ENCODE peak calls at places on chromosomes 2 and 18, in five cellular contexts. One of them, this sample, is unnamed.
A peak's percentile ranks its signal among the peaks of the same experiment; 100 is the strongest.

GRCh38 chr2:196489366-196489765 is 150.1 kb upstream of the CCDC150 start:
- DNase-seq in endodermal cell: no peak
- DNase-seq in neural progenitor cell: no peak
- DNase-seq in mammary epithelial cell: no peak
- DNase-seq in IMR-90: no peak
- DNase-seq in this sample: peak; percentile 27

GRCh38 chr18:39051013-39051412 is 1485.4 kb upstream of the CELF4 start:
- DNase-seq in neural progenitor cell: no peak
- DNase-seq in endodermal cell: no peak
- DNase-seq in IMR-90: no peak
- DNase-seq in mammary epithelial cell: peak; percentile 25
- DNase-seq in this sample: peak; percentile 12

GRCh38 chr18:37779220-37779619 is 213.6 kb upstream of the CELF4 start:
- DNase-seq in neural progenitor cell: no peak
- DNase-seq in IMR-90: no peak
- DNase-seq in endodermal cell: no peak
- DNase-seq in mammary epithelial cell: no peak
- DNase-seq in this sample: no peak

GRCh38 chr2:69762513-69763494 is 20.9 kb downstream of the ANXA4 start:
- DNase-seq in endodermal cell: no peak
- DNase-seq in neural progenitor cell: no peak
- DNase-seq in mammary epithelial cell: no peak
- DNase-seq in IMR-90: no peak
- DNase-seq in this sample: no peak

GRCh38 chr2:36889782-36890181 is 76.6 kb downstream of the STRN start:
- DNase-seq in IMR-90: peak; percentile 99
- DNase-seq in neural progenitor cell: no peak
- DNase-seq in endodermal cell: no peak
- DNase-seq in mammary epithelial cell: peak; percentile 97
- DNase-seq in this sample: peak; percentile 96

GRCh38 chr2:195562624-195563566 is 94.1 kb upstream of the SLC39A10 start:
- DNase-seq in neural progenitor cell: no peak
- DNase-seq in IMR-90: peak; percentile 42
- DNase-seq in mammary epithelial cell: no peak
- DNase-seq in endodermal cell: no peak
- DNase-seq in this sample: peak; percentile 44

GRCh38 chr2:233458031-233458610 is 103.8 kb downstream of the DGKD start:
- DNase-seq in neural progenitor cell: no peak
- DNase-seq in mammary epithelial cell: no peak
- DNase-seq in IMR-90: no peak
- DNase-seq in endodermal cell: no peak
- DNase-seq in this sample: no peak

GRCh38 chr2:24362253-24362652 is 1.9 kb upstream of the ITSN2 start:
- DNase-seq in mammary epithelial cell: no peak
- DNase-seq in IMR-90: no peak
- DNase-seq in endodermal cell: no peak
- DNase-seq in neural progenitor cell: no peak
- DNase-seq in this sample: no peak

GRCh38 chr2:141021611-141022010 is 1109.2 kb downstream of the LRP1B start:
- DNase-seq in mammary epithelial cell: no peak
- DNase-seq in neural progenitor cell: no peak
- DNase-seq in endodermal cell: no peak
- DNase-seq in IMR-90: peak; percentile 33
- DNase-seq in this sample: no peak

GRCh38 chr2:102421890-102422759 is 835 bp upstream of the IL18RAP start:
- DNase-seq in endodermal cell: no peak
- DNase-seq in neural progenitor cell: no peak
- DNase-seq in mammary epithelial cell: no peak
- DNase-seq in IMR-90: no peak
- DNase-seq in this sample: no peak

GRCh38 chr2:72949045-72949444 is 31.7 kb downstream of the EMX1 start:
- DNase-seq in IMR-90: no peak
- DNase-seq in neural progenitor cell: no peak
- DNase-seq in mammary epithelial cell: peak; percentile 50
- DNase-seq in endodermal cell: no peak
- DNase-seq in this sample: no peak

GRCh38 chr18:13611058-13611615 is 115.2 kb downstream of the FAM210A start:
- DNase-seq in IMR-90: peak; percentile 13
- DNase-seq in neural progenitor cell: peak; percentile 51
- DNase-seq in endodermal cell: peak; percentile 58
- DNase-seq in mammary epithelial cell: no peak
- DNase-seq in this sample: peak; percentile 39

GRCh38 chr2:120596191-120596781 is 139.4 kb upstream of the GLI2 start:
- DNase-seq in mammary epithelial cell: no peak
- DNase-seq in neural progenitor cell: no peak
- DNase-seq in endodermal cell: no peak
- DNase-seq in IMR-90: no peak
- DNase-seq in this sample: no peak

GRCh38 chr2:100674671-100675070 is 111.9 kb downstream of the PDCL3 start:
- DNase-seq in neural progenitor cell: no peak
- DNase-seq in IMR-90: no peak
- DNase-seq in endodermal cell: no peak
- DNase-seq in mammary epithelial cell: no peak
- DNase-seq in this sample: no peak

GRCh38 chr18:38801640-38802039 is 1236.0 kb upstream of the CELF4 start:
- DNase-seq in neural progenitor cell: peak; percentile 51
- DNase-seq in endodermal cell: peak; percentile 89
- DNase-seq in IMR-90: no peak
- DNase-seq in mammary epithelial cell: no peak
- DNase-seq in this sample: no peak

GRCh38 chr2:165245081-165245480 is 5.9 kb downstream of the SCN2A start:
- DNase-seq in IMR-90: no peak
- DNase-seq in endodermal cell: peak; percentile 64
- DNase-seq in mammary epithelial cell: no peak
- DNase-seq in neural progenitor cell: no peak
- DNase-seq in this sample: no peak

GRCh38 chr18:374735-375168 is 106.9 kb upstream of the THOC1 start:
- DNase-seq in endodermal cell: no peak
- DNase-seq in neural progenitor cell: no peak
- DNase-seq in IMR-90: no peak
- DNase-seq in mammary epithelial cell: no peak
- DNase-seq in this sample: peak; percentile 33

GRCh38 chr2:237452846-237453245 is 34.2 kb upstream of the MLPH start:
- DNase-seq in mammary epithelial cell: no peak
- DNase-seq in IMR-90: peak; percentile 71
- DNase-seq in neural progenitor cell: no peak
- DNase-seq in endodermal cell: peak; percentile 7
- DNase-seq in this sample: peak; percentile 35

GRCh38 chr2:46569061-46569560 is 89.7 kb downstream of the TMEM247 start:
- DNase-seq in endodermal cell: no peak
- DNase-seq in IMR-90: peak; percentile 58
- DNase-seq in mammary epithelial cell: no peak
- DNase-seq in neural progenitor cell: no peak
- DNase-seq in this sample: peak; percentile 57

GRCh38 chr18:10604178-10604577 is 78.4 kb downstream of the NAPG start:
- DNase-seq in mammary epithelial cell: no peak
- DNase-seq in endodermal cell: no peak
- DNase-seq in IMR-90: no peak
- DNase-seq in neural progenitor cell: no peak
- DNase-seq in this sample: no peak

GRCh38 chr2:37655442-37655841 is 16.0 kb downstream of the CDC42EP3 start:
- DNase-seq in neural progenitor cell: no peak
- DNase-seq in mammary epithelial cell: peak; percentile 71
- DNase-seq in IMR-90: no peak
- DNase-seq in endodermal cell: no peak
- DNase-seq in this sample: no peak

GRCh38 chr2:40310303-40310702 is 141.6 kb downstream of the SLC8A1 start:
- DNase-seq in IMR-90: no peak
- DNase-seq in endodermal cell: no peak
- DNase-seq in neural progenitor cell: no peak
- DNase-seq in mammary epithelial cell: no peak
- DNase-seq in this sample: no peak

GRCh38 chr2:197159681-197160211 is 150.8 kb downstream of the ANKRD44 start:
- DNase-seq in IMR-90: peak; percentile 85
- DNase-seq in neural progenitor cell: no peak
- DNase-seq in mammary epithelial cell: no peak
- DNase-seq in endodermal cell: no peak
- DNase-seq in this sample: peak; percentile 45

GRCh38 chr18:79584491-79585394 is 94.9 kb upstream of the CTDP1 start:
- DNase-seq in IMR-90: no peak
- DNase-seq in mammary epithelial cell: no peak
- DNase-seq in endodermal cell: peak; percentile 46
- DNase-seq in neural progenitor cell: no peak
- DNase-seq in this sample: no peak

GRCh38 chr2:158729873-158730620 is 65.1 kb upstream of the DAPL1 start:
- DNase-seq in mammary epithelial cell: no peak
- DNase-seq in endodermal cell: no peak
- DNase-seq in neural progenitor cell: no peak
- DNase-seq in IMR-90: no peak
- DNase-seq in this sample: no peak

GRCh38 chr2:7013761-7014160 is 96.5 kb downstream of the RNF144A start:
- DNase-seq in endodermal cell: no peak
- DNase-seq in IMR-90: no peak
- DNase-seq in mammary epithelial cell: peak; percentile 19
- DNase-seq in neural progenitor cell: no peak
- DNase-seq in this sample: no peak
- H3K4me1 ChIP-seq in endodermal cell: no peaks in the 10 kb centered on the region
- H3K4me1 ChIP-seq in IMR-90: no peaks in the 10 kb centered on the region
- H3K4me1 ChIP-seq in mammary epithelial cell: peaks cover 8% of the 10 kb centered on the region
- H3K4me1 ChIP-seq in neural progenitor cell: peaks cover 11% of the 10 kb centered on the region
- H3K4me1 ChIP-seq in this sample: no peaks in the 10 kb centered on the region

DNA sequence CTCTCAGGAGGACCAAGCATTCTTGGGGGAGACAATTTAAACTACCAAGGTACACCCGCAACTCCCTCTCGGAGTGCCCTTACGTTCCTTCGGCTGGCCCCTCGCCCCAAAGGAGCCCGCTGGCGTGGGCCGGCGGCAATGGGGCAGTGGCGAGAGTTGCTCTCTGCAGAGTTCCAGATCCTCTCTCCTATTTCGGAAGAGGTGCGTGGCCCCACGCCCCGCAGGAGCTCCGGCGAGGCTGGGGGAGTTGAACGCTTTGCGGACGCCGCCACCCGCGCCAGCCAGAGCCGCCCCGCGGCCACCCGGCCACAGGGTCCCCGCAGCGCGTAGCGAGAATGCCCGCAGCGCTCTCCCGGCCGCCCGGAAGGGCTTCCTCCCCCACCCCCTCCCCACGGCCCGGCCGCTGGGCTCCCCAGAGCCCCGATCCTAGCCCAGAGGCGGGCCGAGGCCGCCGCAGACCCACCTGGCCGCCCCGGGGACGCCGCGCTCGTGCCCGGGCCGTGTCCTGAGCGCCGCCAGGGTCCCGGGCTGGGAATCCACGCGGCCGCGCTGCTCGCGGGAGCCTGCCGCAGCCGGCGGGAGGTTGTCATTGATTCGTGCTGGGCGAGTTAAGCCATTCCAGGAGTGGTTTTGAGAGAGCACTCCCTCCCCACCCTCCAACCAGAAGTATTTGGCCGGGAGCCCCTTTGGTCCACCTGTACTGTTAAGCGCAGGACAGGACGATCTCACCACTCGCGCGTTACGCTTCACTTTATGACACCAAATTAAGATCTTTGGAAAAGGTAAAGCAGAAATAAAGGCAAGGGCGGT is 206.3 kb upstream of the SMAD2 start:
- DNase-seq in neural progenitor cell: peak; percentile 61
- DNase-seq in mammary epithelial cell: no peak
- DNase-seq in endodermal cell: peak; percentile 68
- DNase-seq in IMR-90: no peak
- DNase-seq in this sample: no peak
- H3K4me3 ChIP-seq in neural progenitor cell: peak overlapping the region; percentile 56
- H3K4me3 ChIP-seq in mammary epithelial cell: peak overlapping the region; percentile 53
- H3K4me3 ChIP-seq in endodermal cell: peak overlapping the region; percentile 78
- H3K4me3 ChIP-seq in IMR-90: no peak overlapping the region
- H3K4me3 ChIP-seq in this sample: no peak overlapping the region

GRCh38 chr2:234963785-234964615 is 12.2 kb downstream of the SH3BP4 start:
- DNase-seq in IMR-90: peak; percentile 74
- DNase-seq in mammary epithelial cell: peak; percentile 89
- DNase-seq in endodermal cell: peak; percentile 46
- DNase-seq in neural progenitor cell: no peak
- DNase-seq in this sample: peak; percentile 88
- H3K9ac ChIP-seq in IMR-90: peak overlapping the region; percentile 52
- H3K9ac ChIP-seq in mammary epithelial cell: peak overlapping the region; percentile 2
- H3K9ac ChIP-seq in endodermal cell: no peak overlapping the region
- H3K9ac ChIP-seq in neural progenitor cell: no peak overlapping the region
- H3K9ac ChIP-seq in this sample: no peak overlapping the region

DNA sequence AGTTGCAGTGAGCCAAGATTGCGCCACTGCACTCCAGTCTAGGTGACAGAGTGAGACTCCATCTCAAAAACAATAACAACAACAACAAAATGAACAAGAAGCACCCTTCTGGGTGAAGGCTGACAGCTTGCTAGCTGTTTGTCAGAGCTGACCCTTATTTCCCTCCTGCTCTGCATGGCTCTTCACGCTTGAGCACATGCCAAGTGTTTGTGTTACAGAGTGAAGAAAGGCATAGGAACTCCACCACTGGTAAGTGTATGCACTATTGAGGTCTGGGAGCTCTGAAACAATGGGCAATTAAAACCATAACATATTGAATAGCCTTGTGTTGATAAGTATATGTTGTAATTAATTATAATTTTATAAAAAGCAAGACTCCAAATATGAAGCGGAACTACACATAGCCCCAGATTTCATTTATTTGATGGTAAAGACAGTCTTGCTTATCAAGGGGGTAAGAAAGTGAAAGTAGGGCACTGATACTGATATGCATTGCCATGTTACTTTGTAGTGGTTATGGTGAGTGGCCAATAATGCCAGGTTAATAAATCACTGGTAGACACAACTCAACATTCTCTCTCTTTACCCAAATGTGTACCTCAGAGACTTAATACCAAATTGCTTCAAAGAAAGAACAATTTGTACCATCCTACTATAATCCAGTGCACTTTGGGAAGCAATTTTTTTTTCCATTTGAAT is 163.4 kb downstream of the VWC2L start:
- DNase-seq in IMR-90: no peak
- DNase-seq in mammary epithelial cell: no peak
- DNase-seq in neural progenitor cell: no peak
- DNase-seq in endodermal cell: no peak
- DNase-seq in this sample: no peak
- H3K4me1 ChIP-seq in IMR-90: no peaks in the 10 kb centered on the region
- H3K4me1 ChIP-seq in mammary epithelial cell: no peaks in the 10 kb centered on the region
- H3K4me1 ChIP-seq in neural progenitor cell: peaks cover 22% of the 10 kb centered on the region
- H3K4me1 ChIP-seq in endodermal cell: no peaks in the 10 kb centered on the region
- H3K4me1 ChIP-seq in this sample: no peaks in the 10 kb centered on the region

GRCh38 chr2:48448274-48449061 is 81.5 kb upstream of the STON1 start:
- DNase-seq in mammary epithelial cell: peak; percentile 78
- DNase-seq in IMR-90: peak; percentile 71
- DNase-seq in neural progenitor cell: no peak
- DNase-seq in endodermal cell: no peak
- DNase-seq in this sample: peak; percentile 85
- H3K4me3 ChIP-seq in mammary epithelial cell: no peak overlapping the region
- H3K4me3 ChIP-seq in IMR-90: no peak overlapping the region
- H3K4me3 ChIP-seq in neural progenitor cell: no peak overlapping the region
- H3K4me3 ChIP-seq in endodermal cell: no peak overlapping the region
- H3K4me3 ChIP-seq in this sample: no peak overlapping the region

DNA sequence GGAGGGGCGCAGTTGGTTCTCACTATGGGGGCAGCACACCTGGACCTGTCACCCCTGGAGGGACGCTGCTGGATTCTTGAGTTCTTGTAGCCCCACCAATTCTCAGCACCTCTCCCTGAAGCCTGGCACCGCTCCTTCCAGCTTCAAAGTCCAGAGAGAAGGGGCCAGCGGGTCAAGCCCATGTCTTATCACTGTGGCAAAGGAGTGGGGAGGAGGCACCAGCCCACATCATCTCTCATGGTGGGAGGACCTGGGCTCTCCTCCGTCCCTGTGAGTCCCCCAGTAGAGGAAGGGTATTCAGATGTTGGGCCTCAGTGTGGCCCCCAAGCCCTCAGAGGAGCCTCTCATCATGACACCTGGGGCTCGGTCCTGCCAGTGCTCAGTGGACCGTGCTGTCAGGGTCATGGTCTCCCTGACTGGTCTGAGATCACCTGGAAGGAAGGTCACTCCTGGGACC is 67.4 kb downstream of the HS1BP3 start:
- DNase-seq in neural progenitor cell: no peak
- DNase-seq in mammary epithelial cell: no peak
- DNase-seq in endodermal cell: no peak
- DNase-seq in IMR-90: no peak
- DNase-seq in this sample: no peak
- H3K9ac ChIP-seq in neural progenitor cell: no peak overlapping the region
- H3K9ac ChIP-seq in mammary epithelial cell: no peak overlapping the region
- H3K9ac ChIP-seq in endodermal cell: no peak overlapping the region
- H3K9ac ChIP-seq in IMR-90: peak overlapping the region; percentile 23
- H3K9ac ChIP-seq in this sample: no peak overlapping the region

This sample was measured in fibroblast of lung.